ENCODE peak calls at places on chromosome 2, in nine cellular contexts. One of them, this sample, is unnamed.

GRCh38 chr2:182581196-182581935 is 134.7 kb upstream of the DNAJC10 start:
- DNase-seq in A673: no peak
- DNase-seq in spleen: no peak
- DNase-seq in fibroblast of lung: peak; percentile 72
- DNase-seq in Peyer's patch: no peak
- DNase-seq in CD8-positive, alpha-beta T cell: no peak
- DNase-seq in tibial nerve: no peak
- DNase-seq in dorsolateral prefrontal cortex: no peak
- DNase-seq in SK-N-SH: no peak
- DNase-seq in this sample: no peak

GRCh38 chr2:149800624-149801220 is 213.1 kb upstream of the MMADHC start:
- DNase-seq in A673: no peak
- DNase-seq in spleen: no peak
- DNase-seq in fibroblast of lung: no peak
- DNase-seq in Peyer's patch: no peak
- DNase-seq in CD8-positive, alpha-beta T cell: no peak
- DNase-seq in tibial nerve: no peak
- DNase-seq in dorsolateral prefrontal cortex: no peak
- DNase-seq in SK-N-SH: no peak
- DNase-seq in this sample: no peak

GRCh38 chr2:235669983-235670962 is 176.4 kb downstream of the AGAP1 start:
- DNase-seq in A673: peak; percentile 62
- DNase-seq in spleen: no peak
- DNase-seq in fibroblast of lung: peak; percentile 81
- DNase-seq in Peyer's patch: peak; percentile 81
- DNase-seq in CD8-positive, alpha-beta T cell: no peak
- DNase-seq in tibial nerve: peak; percentile 40
- DNase-seq in dorsolateral prefrontal cortex: peak; percentile 73
- DNase-seq in SK-N-SH: peak; percentile 87
- DNase-seq in this sample: no peak

GRCh38 chr2:239068411-239068810 is 220.5 kb downstream of the TWIST2 start:
- DNase-seq in A673: no peak
- DNase-seq in spleen: no peak
- DNase-seq in fibroblast of lung: no peak
- DNase-seq in Peyer's patch: no peak
- DNase-seq in CD8-positive, alpha-beta T cell: no peak
- DNase-seq in tibial nerve: no peak
- DNase-seq in dorsolateral prefrontal cortex: no peak
- DNase-seq in SK-N-SH: no peak
- DNase-seq in this sample: no peak

GRCh38 chr2:3426615-3427014 is 47.1 kb downstream of the TRAPPC12 start:
- DNase-seq in A673: no peak
- DNase-seq in spleen: no peak
- DNase-seq in fibroblast of lung: no peak
- DNase-seq in Peyer's patch: no peak
- DNase-seq in CD8-positive, alpha-beta T cell: no peak
- DNase-seq in tibial nerve: no peak
- DNase-seq in dorsolateral prefrontal cortex: no peak
- DNase-seq in SK-N-SH: no peak
- DNase-seq in this sample: no peak

GRCh38 chr2:15412309-15412708 is 148.8 kb downstream of the NBAS start:
- DNase-seq in A673: no peak
- DNase-seq in spleen: no peak
- DNase-seq in fibroblast of lung: no peak
- DNase-seq in Peyer's patch: no peak
- DNase-seq in CD8-positive, alpha-beta T cell: no peak
- DNase-seq in tibial nerve: no peak
- DNase-seq in dorsolateral prefrontal cortex: no peak
- DNase-seq in SK-N-SH: no peak
- DNase-seq in this sample: no peak

GRCh38 chr2:42368817-42369550 is 8.0 kb upstream of the COX7A2L start:
- DNase-seq in A673: no peak
- DNase-seq in spleen: no peak
- DNase-seq in fibroblast of lung: no peak
- DNase-seq in Peyer's patch: no peak
- DNase-seq in CD8-positive, alpha-beta T cell: no peak
- DNase-seq in tibial nerve: no peak
- DNase-seq in dorsolateral prefrontal cortex: no peak
- DNase-seq in SK-N-SH: no peak
- DNase-seq in this sample: no peak

GRCh38 chr2:37190290-37190689 is 1.8 kb upstream of the SULT6B1 start:
- DNase-seq in A673: no peak
- DNase-seq in spleen: no peak
- DNase-seq in fibroblast of lung: no peak
- DNase-seq in Peyer's patch: no peak
- DNase-seq in CD8-positive, alpha-beta T cell: no peak
- DNase-seq in tibial nerve: no peak
- DNase-seq in dorsolateral prefrontal cortex: no peak
- DNase-seq in SK-N-SH: no peak
- DNase-seq in this sample: no peak

GRCh38 chr2:140567734-140568133 is 1563.1 kb downstream of the LRP1B start:
- DNase-seq in A673: no peak
- DNase-seq in spleen: no peak
- DNase-seq in fibroblast of lung: peak; percentile 51
- DNase-seq in Peyer's patch: no peak
- DNase-seq in CD8-positive, alpha-beta T cell: no peak
- DNase-seq in tibial nerve: no peak
- DNase-seq in dorsolateral prefrontal cortex: no peak
- DNase-seq in SK-N-SH: no peak
- DNase-seq in this sample: no peak

GRCh38 chr2:52356560-52356959 is 1324.6 kb upstream of the NRXN1 start:
- DNase-seq in A673: no peak
- DNase-seq in spleen: no peak
- DNase-seq in fibroblast of lung: peak; percentile 29
- DNase-seq in Peyer's patch: no peak
- DNase-seq in CD8-positive, alpha-beta T cell: no peak
- DNase-seq in tibial nerve: no peak
- DNase-seq in dorsolateral prefrontal cortex: no peak
- DNase-seq in SK-N-SH: no peak
- DNase-seq in this sample: no peak

GRCh38 chr2:199228887-199229819 is 228.6 kb downstream of the SATB2 start:
- DNase-seq in A673: no peak
- DNase-seq in spleen: peak; percentile 49
- DNase-seq in fibroblast of lung: peak; percentile 99
- DNase-seq in Peyer's patch: no peak
- DNase-seq in CD8-positive, alpha-beta T cell: no peak
- DNase-seq in tibial nerve: no peak
- DNase-seq in dorsolateral prefrontal cortex: no peak
- DNase-seq in SK-N-SH: no peak
- DNase-seq in this sample: peak; percentile 89

GRCh38 chr2:6650311-6650710 is 215.4 kb downstream of the CMPK2 start:
- DNase-seq in A673: no peak
- DNase-seq in spleen: no peak
- DNase-seq in fibroblast of lung: no peak
- DNase-seq in Peyer's patch: no peak
- DNase-seq in CD8-positive, alpha-beta T cell: no peak
- DNase-seq in tibial nerve: no peak
- DNase-seq in dorsolateral prefrontal cortex: peak; percentile 42
- DNase-seq in SK-N-SH: no peak
- DNase-seq in this sample: no peak

GRCh38 chr2:131122496-131122895 is 17.4 kb downstream of the PLEKHB2 start:
- DNase-seq in A673: no peak
- DNase-seq in spleen: no peak
- DNase-seq in fibroblast of lung: no peak
- DNase-seq in Peyer's patch: no peak
- DNase-seq in CD8-positive, alpha-beta T cell: no peak
- DNase-seq in tibial nerve: no peak
- DNase-seq in dorsolateral prefrontal cortex: no peak
- DNase-seq in SK-N-SH: no peak
- DNase-seq in this sample: no peak

GRCh38 chr2:120560330-120560729 is 175.3 kb upstream of the GLI2 start:
- DNase-seq in A673: no peak
- DNase-seq in spleen: no peak
- DNase-seq in fibroblast of lung: no peak
- DNase-seq in Peyer's patch: no peak
- DNase-seq in CD8-positive, alpha-beta T cell: no peak
- DNase-seq in tibial nerve: no peak
- DNase-seq in dorsolateral prefrontal cortex: no peak
- DNase-seq in SK-N-SH: no peak
- DNase-seq in this sample: no peak

GRCh38 chr2:5389740-5390139 is 302.4 kb upstream of the SOX11 start:
- DNase-seq in A673: no peak
- DNase-seq in spleen: no peak
- DNase-seq in fibroblast of lung: no peak
- DNase-seq in Peyer's patch: no peak
- DNase-seq in CD8-positive, alpha-beta T cell: no peak
- DNase-seq in tibial nerve: no peak
- DNase-seq in dorsolateral prefrontal cortex: no peak
- DNase-seq in SK-N-SH: no peak
- DNase-seq in this sample: no peak

GRCh38 chr2:239290618-239291504 is 110.0 kb downstream of the HDAC4 start:
- DNase-seq in A673: peak; percentile 73
- DNase-seq in spleen: peak; percentile 73
- DNase-seq in fibroblast of lung: peak; percentile 85
- DNase-seq in Peyer's patch: peak; percentile 41
- DNase-seq in CD8-positive, alpha-beta T cell: no peak
- DNase-seq in tibial nerve: no peak
- DNase-seq in dorsolateral prefrontal cortex: peak; percentile 53
- DNase-seq in SK-N-SH: no peak
- DNase-seq in this sample: no peak

GRCh38 chr2:198053173-198053572 is 248.8 kb downstream of the PLCL1 start:
- DNase-seq in A673: no peak
- DNase-seq in spleen: no peak
- DNase-seq in fibroblast of lung: no peak
- DNase-seq in Peyer's patch: no peak
- DNase-seq in CD8-positive, alpha-beta T cell: no peak
- DNase-seq in tibial nerve: no peak
- DNase-seq in dorsolateral prefrontal cortex: no peak
- DNase-seq in SK-N-SH: no peak
- DNase-seq in this sample: no peak

GRCh38 chr2:240898108-240898730 is 2.3 kb upstream of the MAB21L4 start:
- DNase-seq in A673: no peak
- DNase-seq in spleen: no peak
- DNase-seq in fibroblast of lung: no peak
- DNase-seq in Peyer's patch: no peak
- DNase-seq in CD8-positive, alpha-beta T cell: no peak
- DNase-seq in tibial nerve: no peak
- DNase-seq in dorsolateral prefrontal cortex: no peak
- DNase-seq in SK-N-SH: no peak
- DNase-seq in this sample: no peak

GRCh38 chr2:113846439-113846838 is 43.5 kb upstream of the ACTR3 start:
- DNase-seq in A673: no peak
- DNase-seq in spleen: no peak
- DNase-seq in fibroblast of lung: no peak
- DNase-seq in Peyer's patch: no peak
- DNase-seq in CD8-positive, alpha-beta T cell: no peak
- DNase-seq in tibial nerve: no peak
- DNase-seq in dorsolateral prefrontal cortex: no peak
- DNase-seq in SK-N-SH: no peak
- DNase-seq in this sample: no peak

GRCh38 chr2:216082805-216083204 is 1.1 kb downstream of the TMEM169 start:
- DNase-seq in A673: no peak
- DNase-seq in spleen: no peak
- DNase-seq in fibroblast of lung: peak; percentile 30
- DNase-seq in Peyer's patch: no peak
- DNase-seq in CD8-positive, alpha-beta T cell: no peak
- DNase-seq in tibial nerve: no peak
- DNase-seq in dorsolateral prefrontal cortex: peak; percentile 50
- DNase-seq in SK-N-SH: peak; percentile 62
- DNase-seq in this sample: no peak

GRCh38 chr2:216082388-216082733 is 642 bp downstream of the TMEM169 start:
- DNase-seq in A673: no peak
- DNase-seq in spleen: no peak
- DNase-seq in fibroblast of lung: no peak
- DNase-seq in Peyer's patch: no peak
- DNase-seq in CD8-positive, alpha-beta T cell: no peak
- DNase-seq in tibial nerve: no peak
- DNase-seq in dorsolateral prefrontal cortex: no peak
- DNase-seq in SK-N-SH: peak; percentile 45
- DNase-seq in this sample: no peak

GRCh38 chr2:216083464-216084279 is 2.0 kb downstream of the TMEM169 start:
- DNase-seq in A673: no peak
- DNase-seq in spleen: no peak
- DNase-seq in fibroblast of lung: peak; percentile 98
- DNase-seq in Peyer's patch: no peak
- DNase-seq in CD8-positive, alpha-beta T cell: no peak
- DNase-seq in tibial nerve: no peak
- DNase-seq in dorsolateral prefrontal cortex: no peak
- DNase-seq in SK-N-SH: peak; percentile 57
- DNase-seq in this sample: peak; percentile 47

GRCh38 chr2:216081012-216081411 is 597 bp downstream of the PECR start:
- DNase-seq in A673: no peak
- DNase-seq in spleen: no peak
- DNase-seq in fibroblast of lung: no peak
- DNase-seq in Peyer's patch: no peak
- DNase-seq in CD8-positive, alpha-beta T cell: no peak
- DNase-seq in tibial nerve: no peak
- DNase-seq in dorsolateral prefrontal cortex: no peak
- DNase-seq in SK-N-SH: no peak
- DNase-seq in this sample: no peak

GRCh38 chr2:216081487-216082387 is at the start of the genes PECR and TMEM169:
- DNase-seq in A673: peak; percentile 79
- DNase-seq in spleen: peak; percentile 96
- DNase-seq in fibroblast of lung: peak; percentile 64
- DNase-seq in Peyer's patch: peak; percentile 91
- DNase-seq in CD8-positive, alpha-beta T cell: peak; percentile 66
- DNase-seq in tibial nerve: peak; percentile 62
- DNase-seq in dorsolateral prefrontal cortex: peak; percentile 85
- DNase-seq in SK-N-SH: peak; percentile 97
- DNase-seq in this sample: peak; percentile 26
- H3K4me3 ChIP-seq in A673: peak within 1 kb of the TSS; percentile 76
- H3K4me3 ChIP-seq in spleen: peak within 1 kb of the TSS; percentile 87
- H3K4me3 ChIP-seq in fibroblast of lung: peak within 1 kb of the TSS; percentile 73
- H3K4me3 ChIP-seq in Peyer's patch: peak within 1 kb of the TSS; percentile 51
- H3K4me3 ChIP-seq in CD8-positive, alpha-beta T cell: peak within 1 kb of the TSS; percentile 90
- H3K4me3 ChIP-seq in tibial nerve: peak within 1 kb of the TSS; percentile 86
- H3K4me3 ChIP-seq in dorsolateral prefrontal cortex: peak within 1 kb of the TSS; percentile 94
- H3K4me3 ChIP-seq in SK-N-SH: peak within 1 kb of the TSS; percentile 72
- H3K4me3 ChIP-seq in this sample: peak within 1 kb of the TSS; percentile 63

GRCh38 chr2:222892321-222892720 is 31.5 kb downstream of the ACSL3 start:
- DNase-seq in A673: peak; percentile 92
- DNase-seq in spleen: no peak
- DNase-seq in fibroblast of lung: peak; percentile 45
- DNase-seq in Peyer's patch: no peak
- DNase-seq in CD8-positive, alpha-beta T cell: no peak
- DNase-seq in tibial nerve: no peak
- DNase-seq in dorsolateral prefrontal cortex: no peak
- DNase-seq in SK-N-SH: no peak
- DNase-seq in this sample: no peak
- H3K4me3 ChIP-seq in A673: peak overlapping the region; percentile 33
- H3K4me3 ChIP-seq in spleen: peak overlapping the region; percentile 23
- H3K4me3 ChIP-seq in fibroblast of lung: peak overlapping the region; percentile 31
- H3K4me3 ChIP-seq in Peyer's patch: no peak overlapping the region
- H3K4me3 ChIP-seq in CD8-positive, alpha-beta T cell: no peak overlapping the region
- H3K4me3 ChIP-seq in tibial nerve: no peak overlapping the region
- H3K4me3 ChIP-seq in dorsolateral prefrontal cortex: no peak overlapping the region
- H3K4me3 ChIP-seq in SK-N-SH: no peak overlapping the region
- H3K4me3 ChIP-seq in this sample: no peak overlapping the region

GRCh38 chr2:10764101-10764785 is 42.8 kb downstream of the ATP6V1C2 start:
- DNase-seq in A673: no peak
- DNase-seq in spleen: peak; percentile 67
- DNase-seq in fibroblast of lung: no peak
- DNase-seq in Peyer's patch: no peak
- DNase-seq in CD8-positive, alpha-beta T cell: no peak
- DNase-seq in tibial nerve: no peak
- DNase-seq in dorsolateral prefrontal cortex: no peak
- DNase-seq in SK-N-SH: no peak
- DNase-seq in this sample: no peak
- H3K4me3 ChIP-seq in A673: no peak overlapping the region
- H3K4me3 ChIP-seq in spleen: no peak overlapping the region
- H3K4me3 ChIP-seq in fibroblast of lung: no peak overlapping the region
- H3K4me3 ChIP-seq in Peyer's patch: no peak overlapping the region
- H3K4me3 ChIP-seq in CD8-positive, alpha-beta T cell: no peak overlapping the region
- H3K4me3 ChIP-seq in tibial nerve: no peak overlapping the region
- H3K4me3 ChIP-seq in dorsolateral prefrontal cortex: no peak overlapping the region
- H3K4me3 ChIP-seq in SK-N-SH: no peak overlapping the region
- H3K4me3 ChIP-seq in this sample: no peak overlapping the region

GRCh38 chr2:118110310-118110709 is 22.0 kb downstream of the INSIG2 start:
- DNase-seq in A673: no peak
- DNase-seq in spleen: no peak
- DNase-seq in fibroblast of lung: no peak
- DNase-seq in Peyer's patch: no peak
- DNase-seq in CD8-positive, alpha-beta T cell: no peak
- DNase-seq in tibial nerve: no peak
- DNase-seq in dorsolateral prefrontal cortex: no peak
- DNase-seq in SK-N-SH: no peak
- DNase-seq in this sample: no peak
- H3K4me3 ChIP-seq in A673: no peak overlapping the region
- H3K4me3 ChIP-seq in spleen: no peak overlapping the region
- H3K4me3 ChIP-seq in fibroblast of lung: no peak overlapping the region
- H3K4me3 ChIP-seq in Peyer's patch: no peak overlapping the region
- H3K4me3 ChIP-seq in CD8-positive, alpha-beta T cell: no peak overlapping the region
- H3K4me3 ChIP-seq in tibial nerve: no peak overlapping the region
- H3K4me3 ChIP-seq in dorsolateral prefrontal cortex: no peak overlapping the region
- H3K4me3 ChIP-seq in SK-N-SH: no peak overlapping the region
- H3K4me3 ChIP-seq in this sample: no peak overlapping the region

This sample was measured in Jurkat, Clone E6-1.